ENCODE peak calls at places on chromosome 20, in five cellular contexts. One of them, this sample, is unnamed.

GRCh38 chr20:34115232-34115631 is 3.2 kb upstream of the EIF2S2 start:
- DNase-seq in ecto neural progenitor cell: no peak
- DNase-seq in D721Med: no peak
- DNase-seq in lower leg skin: no peak
- DNase-seq in stimulated activated CD8-positive, alpha-beta memory T cell treated with anti-CD3 and anti-CD28 coated beads, Interleukin-4, amount 100 ng/mL, for 48 hours: no peak
- DNase-seq in this sample: no peak

GRCh38 chr20:6921717-6922386 is 154.4 kb downstream of the BMP2 start:
- DNase-seq in ecto neural progenitor cell: no peak
- DNase-seq in D721Med: no peak
- DNase-seq in lower leg skin: no peak
- DNase-seq in stimulated activated CD8-positive, alpha-beta memory T cell treated with anti-CD3 and anti-CD28 coated beads, Interleukin-4, amount 100 ng/mL, for 48 hours: no peak
- DNase-seq in this sample: no peak

GRCh38 chr20:15643713-15644112 is 929.5 kb downstream of the KIF16B start:
- DNase-seq in ecto neural progenitor cell: no peak
- DNase-seq in D721Med: no peak
- DNase-seq in lower leg skin: no peak
- DNase-seq in stimulated activated CD8-positive, alpha-beta memory T cell treated with anti-CD3 and anti-CD28 coated beads, Interleukin-4, amount 100 ng/mL, for 48 hours: no peak
- DNase-seq in this sample: no peak

GRCh38 chr20:3238616-3239025 is 369 bp downstream of the SLC4A11 start:
- DNase-seq in ecto neural progenitor cell: peak
- DNase-seq in D721Med: no peak
- DNase-seq in lower leg skin: no peak
- DNase-seq in stimulated activated CD8-positive, alpha-beta memory T cell treated with anti-CD3 and anti-CD28 coated beads, Interleukin-4, amount 100 ng/mL, for 48 hours: peak
- DNase-seq in this sample: no peak

GRCh38 chr20:32968833-32969241 is 35.4 kb downstream of the SUN5 start:
- DNase-seq in ecto neural progenitor cell: peak
- DNase-seq in D721Med: no peak
- DNase-seq in lower leg skin: peak
- DNase-seq in stimulated activated CD8-positive, alpha-beta memory T cell treated with anti-CD3 and anti-CD28 coated beads, Interleukin-4, amount 100 ng/mL, for 48 hours: peak
- DNase-seq in this sample: peak

GRCh38 chr20:48875914-48876240 is 45.6 kb upstream of the ARFGEF2 start:
- DNase-seq in ecto neural progenitor cell: no peak
- DNase-seq in D721Med: no peak
- DNase-seq in lower leg skin: no peak
- DNase-seq in stimulated activated CD8-positive, alpha-beta memory T cell treated with anti-CD3 and anti-CD28 coated beads, Interleukin-4, amount 100 ng/mL, for 48 hours: no peak
- DNase-seq in this sample: no peak

GRCh38 chr20:22080985-22081384 is 375.5 kb downstream of the PAX1 start:
- DNase-seq in ecto neural progenitor cell: no peak
- DNase-seq in D721Med: no peak
- DNase-seq in lower leg skin: no peak
- DNase-seq in stimulated activated CD8-positive, alpha-beta memory T cell treated with anti-CD3 and anti-CD28 coated beads, Interleukin-4, amount 100 ng/mL, for 48 hours: no peak
- DNase-seq in this sample: no peak

GRCh38 chr20:59814835-59815340 is 118.5 kb downstream of the SYCP2 start:
- DNase-seq in ecto neural progenitor cell: no peak
- DNase-seq in D721Med: no peak
- DNase-seq in lower leg skin: no peak
- DNase-seq in stimulated activated CD8-positive, alpha-beta memory T cell treated with anti-CD3 and anti-CD28 coated beads, Interleukin-4, amount 100 ng/mL, for 48 hours: no peak
- DNase-seq in this sample: peak

GRCh38 chr20:52785678-52786077 is 186.5 kb upstream of the TSHZ2 start:
- DNase-seq in ecto neural progenitor cell: no peak
- DNase-seq in D721Med: no peak
- DNase-seq in lower leg skin: no peak
- DNase-seq in stimulated activated CD8-positive, alpha-beta memory T cell treated with anti-CD3 and anti-CD28 coated beads, Interleukin-4, amount 100 ng/mL, for 48 hours: no peak
- DNase-seq in this sample: no peak

GRCh38 chr20:58242824-58243223 is 14.4 kb upstream of the ANKRD60 start:
- DNase-seq in ecto neural progenitor cell: no peak
- DNase-seq in D721Med: no peak
- DNase-seq in lower leg skin: no peak
- DNase-seq in stimulated activated CD8-positive, alpha-beta memory T cell treated with anti-CD3 and anti-CD28 coated beads, Interleukin-4, amount 100 ng/mL, for 48 hours: no peak
- DNase-seq in this sample: peak

GRCh38 chr20:23061713-23062561 is 12.5 kb upstream of the THBD start:
- DNase-seq in ecto neural progenitor cell: no peak
- DNase-seq in D721Med: no peak
- DNase-seq in lower leg skin: no peak
- DNase-seq in stimulated activated CD8-positive, alpha-beta memory T cell treated with anti-CD3 and anti-CD28 coated beads, Interleukin-4, amount 100 ng/mL, for 48 hours: no peak
- DNase-seq in this sample: no peak

GRCh38 chr20:46951405-46951804 is 56.8 kb downstream of the EYA2 start:
- DNase-seq in ecto neural progenitor cell: no peak
- DNase-seq in D721Med: no peak
- DNase-seq in lower leg skin: no peak
- DNase-seq in stimulated activated CD8-positive, alpha-beta memory T cell treated with anti-CD3 and anti-CD28 coated beads, Interleukin-4, amount 100 ng/mL, for 48 hours: peak
- DNase-seq in this sample: no peak

GRCh38 chr20:24782801-24783630 is 166.1 kb upstream of the CST7 start:
- DNase-seq in ecto neural progenitor cell: no peak
- DNase-seq in D721Med: no peak
- DNase-seq in lower leg skin: peak
- DNase-seq in stimulated activated CD8-positive, alpha-beta memory T cell treated with anti-CD3 and anti-CD28 coated beads, Interleukin-4, amount 100 ng/mL, for 48 hours: no peak
- DNase-seq in this sample: no peak

GRCh38 chr20:53643031-53643832 is 49.6 kb upstream of the ZNF217 start:
- DNase-seq in ecto neural progenitor cell: no peak
- DNase-seq in D721Med: no peak
- DNase-seq in lower leg skin: peak
- DNase-seq in stimulated activated CD8-positive, alpha-beta memory T cell treated with anti-CD3 and anti-CD28 coated beads, Interleukin-4, amount 100 ng/mL, for 48 hours: peak
- DNase-seq in this sample: no peak

GRCh38 chr20:8389381-8390368 is 257.6 kb downstream of the PLCB1 start:
- DNase-seq in ecto neural progenitor cell: no peak
- DNase-seq in D721Med: no peak
- DNase-seq in lower leg skin: no peak
- DNase-seq in stimulated activated CD8-positive, alpha-beta memory T cell treated with anti-CD3 and anti-CD28 coated beads, Interleukin-4, amount 100 ng/mL, for 48 hours: no peak
- DNase-seq in this sample: no peak

This sample was measured in vagina.